ENCODE peak calls at places on chromosome 4, in nine cellular contexts. B is mucosa of gallbladder, R is pons, U is iris pigment epithelial cell, I is MCF 10A, F is HCT116, K is COR-L47, Q is NCI-H446, Z is glomerular endothelial cell. G is an unnamed sample.

GRCh38 chr4:169407217-169407845 is 136.6 kb upstream of the SH3RF1 start:
- DNase-seq in B (no peak), R (no peak), U (peak; percentile 56), I (no peak), F (no peak), K (no peak), Q (no peak), Z (no peak), G (no peak)

GRCh38 chr4:57211131-57211530 is 100.9 kb upstream of the IGFBP7 start:
- DNase-seq in B (no peak), R (no peak), U (no peak), I (no peak), F (no peak), K (no peak), Q (no peak), Z (no peak), G (no peak)

GRCh38 chr4:110119880-110120279 is 78.5 kb downstream of the ELOVL6 start:
- DNase-seq in B (no peak), R (no peak), U (peak; percentile 75), I (peak; percentile 30), F (no peak), K (no peak), Q (no peak), Z (no peak), G (no peak)

GRCh38 chr4:91826186-91826585 is 477.6 kb upstream of the GRID2 start:
- DNase-seq in B (no peak), R (no peak), U (peak; percentile 31), I (peak; percentile 66), F (no peak), K (no peak), Q (no peak), Z (no peak), G (no peak)

GRCh38 chr4:181659202-181659601 is 584.0 kb upstream of the TENM3 start:
- DNase-seq in B (no peak), R (no peak), U (peak; percentile 60), I (peak; percentile 44), F (no peak), K (no peak), Q (no peak), Z (no peak), G (no peak)

GRCh38 chr4:123699823-123700822 is 303.5 kb downstream of the SPRY1 start:
- DNase-seq in B (peak; percentile 21), R (peak; percentile 87), U (peak; percentile 95), I (peak; percentile 33), F (no peak), K (no peak), Q (no peak), Z (peak; percentile 73), G (no peak)

GRCh38 chr4:56958111-56958517 is 19.3 kb downstream of the NOA1 start:
- DNase-seq in B (peak; percentile 66), R (peak; percentile 78), U (peak; percentile 99), I (peak; percentile 93), F (no peak), K (peak; percentile 28), Q (peak; percentile 90), Z (no peak), G (peak; percentile 43)

GRCh38 chr4:185039508-185040273 is 21.4 kb downstream of the HELT start:
- DNase-seq in B (peak; percentile 57), R (peak; percentile 70), U (peak; percentile 66), I (peak; percentile 85), F (peak; percentile 62), K (peak; percentile 62), Q (peak; percentile 27), Z (peak; percentile 36), G (no peak)

GRCh38 chr4:1628892-1629703 is 55.0 kb downstream of the FAM53A start:
- DNase-seq in B (peak; percentile 57), R (no peak), U (peak; percentile 12), I (peak; percentile 52), F (peak; percentile 4), K (peak; percentile 40), Q (peak; percentile 38), Z (no peak), G (peak; percentile 71)

GRCh38 chr4:15738877-15739276 is 36.0 kb downstream of the BST1 start:
- DNase-seq in B (no peak), R (peak; percentile 46), U (peak; percentile 63), I (no peak), F (no peak), K (no peak), Q (no peak), Z (no peak), G (no peak)

GRCh38 chr4:145540235-145540634 is 58.6 kb downstream of the SMAD1 start:
- DNase-seq in B (no peak), R (no peak), U (no peak), I (no peak), F (no peak), K (no peak), Q (no peak), Z (no peak), G (no peak)

GRCh38 chr4:3607690-3608514 is 75.7 kb upstream of the LRPAP1 start:
- DNase-seq in B (no peak), R (no peak), U (no peak), I (no peak), F (no peak), K (peak; percentile 80), Q (no peak), Z (no peak), G (no peak)

GRCh38 chr4:40255722-40256281 is 59.0 kb downstream of the RHOH start:
- DNase-seq in B (no peak), R (no peak), U (peak; percentile 99), I (peak; percentile 92), F (peak; percentile 97), K (no peak), Q (no peak), Z (peak; percentile 90), G (no peak)

GRCh38 chr4:94453534-94453963 is 1.8 kb downstream of the PDLIM5 start:
- DNase-seq in B (no peak), R (no peak), U (no peak), I (peak; percentile 47), F (no peak), K (no peak), Q (no peak), Z (no peak), G (no peak)

GRCh38 chr4:123616970-123617392 is 220.4 kb downstream of the SPRY1 start:
- DNase-seq in B (peak; percentile 79), R (peak; percentile 97), U (peak; percentile 63), I (no peak), F (no peak), K (peak; percentile 76), Q (no peak), Z (peak; percentile 85), G (no peak)

GRCh38 chr4:164204434-164204833 is 549.5 kb upstream of the SMIM31 start:
- DNase-seq in B (no peak), R (no peak), U (peak; percentile 86), I (peak; percentile 54), F (peak; percentile 16), K (no peak), Q (no peak), Z (peak; percentile 23), G (no peak)

GRCh38 chr4:73922317-73922716 is 53.1 kb downstream of the CXCL1 start:
- DNase-seq in B (no peak), R (no peak), U (no peak), I (no peak), F (no peak), K (no peak), Q (no peak), Z (no peak), G (no peak)

GRCh38 chr4:103032575-103032974 is 13.1 kb upstream of the SLC9B1 start:
- DNase-seq in B (peak; percentile 13), R (no peak), U (peak; percentile 40), I (peak; percentile 62), F (peak; percentile 24), K (peak; percentile 2), Q (no peak), Z (no peak), G (no peak)

GRCh38 chr4:24651266-24651665 is 66.9 kb upstream of the DHX15 start:
- DNase-seq in B (no peak), R (no peak), U (no peak), I (no peak), F (no peak), K (no peak), Q (no peak), Z (no peak), G (no peak)

GRCh38 chr4:165154482-165154881 is 41.8 kb upstream of the TMEM192 start:
- DNase-seq in B (no peak), R (no peak), U (no peak), I (no peak), F (no peak), K (no peak), Q (no peak), Z (no peak), G (no peak)

GRCh38 chr4:187711586-187711985 is 284.0 kb upstream of the ZFP42 start:
- DNase-seq in B (no peak), R (no peak), U (no peak), I (peak; percentile 5), F (no peak), K (no peak), Q (no peak), Z (no peak), G (no peak)

G was measured in pancreas.